ENCODE peak calls at places on chromosomes 13 and 19, in ten cellular contexts. O is activated CD4-positive, alpha-beta memory T cell treated with anti-CD3 and anti-CD28 coated beads, Interleukin-2, amount 10 ng/mL, durations not matched to agents 7 days and 5 days; U is naive thymus-derived CD8-positive, alpha-beta T cell; N is stimulated activated CD4-positive, alpha-beta T cell treated with anti-CD3 and anti-CD28 coated beads, Interleukin-15, amount 100 ng/mL, for 1 hour; M is GM23338; D is progenitor cell of endocrine pancreas; S is activated T-cell treated with anti-CD3 and anti-CD28 coated beads for 4 hours; L is fibroblast of the aortic adventitia; F is NCI-H510A treated with DMSO at 0.1 percent for 48 hours; T is AG09309. A is an unnamed sample.

GRCh38 chr13:107457686-107458085 is 757.6 kb downstream of the LIG4 start:
- DNase-seq in L (no peak), S (no peak), O (no peak), U (no peak), M (no peak), N (no peak), T (no peak), F (peak; percentile 84), D (no peak), A (no peak)

GRCh38 chr19:27679905-27680304 is 1533.0 kb downstream of the UQCRFS1 start:
- DNase-seq in T (no peak), D (no peak), S (no peak), L (no peak), M (no peak), O (no peak), N (no peak), U (no peak), F (no peak), A (no peak)

GRCh38 chr13:66992183-66992582 is 238.0 kb downstream of the PCDH9 start:
- DNase-seq in L (peak; percentile 60), U (no peak), N (no peak), O (no peak), F (no peak), S (no peak), D (no peak), M (no peak), T (no peak), A (peak; percentile 56)

GRCh38 chr19:2083174-2083854 is 12.8 kb downstream of the MOB3A start:
- DNase-seq in L (no peak), O (peak; percentile 83), N (peak; percentile 58), M (no peak), T (no peak), S (peak; percentile 61), U (peak; percentile 60), F (no peak), D (no peak), A (no peak)

GRCh38 chr13:102452831-102453230 is 51.0 kb upstream of the FGF14 start:
- DNase-seq in D (no peak), S (no peak), T (no peak), M (no peak), L (no peak), N (no peak), O (no peak), U (no peak), F (no peak), A (no peak)

GRCh38 chr13:46934749-46935148 is 37.9 kb upstream of the HTR2A start:
- DNase-seq in M (no peak), F (no peak), L (no peak), T (no peak), O (no peak), N (no peak), U (no peak), D (no peak), S (no peak), A (no peak)

GRCh38 chr13:75481176-75482069 is 546 bp downstream of the TBC1D4 start:
- DNase-seq in N (no peak), M (peak; percentile 68), S (no peak), U (no peak), T (no peak), O (peak; percentile 17), L (peak; percentile 17), F (no peak), D (peak; percentile 30), A (no peak)

GRCh38 chr13:52001120-52001731 is 10.0 kb downstream of the ATP7B start:
- DNase-seq in T (peak; percentile 8), U (no peak), F (peak; percentile 23), O (no peak), S (no peak), L (peak; percentile 70), M (peak; percentile 82), N (no peak), D (no peak), A (no peak)

GRCh38 chr13:105341256-105341655 is 1194.2 kb downstream of the EFNB2 start:
- DNase-seq in S (no peak), M (no peak), T (no peak), D (no peak), N (no peak), U (no peak), F (no peak), O (no peak), L (no peak), A (no peak)

GRCh38 chr19:50486823-50487515 is 10.3 kb upstream of the GARIN5A start:
- DNase-seq in L (peak; percentile 6), M (peak; percentile 97), N (no peak), S (no peak), D (no peak), U (no peak), T (no peak), O (peak; percentile 63), F (no peak), A (peak; percentile 59)

GRCh38 chr13:29993716-29994488 is 143.5 kb upstream of the UBL3 start:
- DNase-seq in U (no peak), O (no peak), S (no peak), D (no peak), F (no peak), N (no peak), L (peak; percentile 61), M (no peak), T (peak; percentile 72), A (peak; percentile 47)

GRCh38 chr13:97945792-97946419 is 7.6 kb upstream of the IPO5 start:
- DNase-seq in U (no peak), O (no peak), S (no peak), F (no peak), L (no peak), D (no peak), T (no peak), N (no peak), M (no peak), A (peak; percentile 28)

GRCh38 chr19:50266896-50267295 is 62.3 kb downstream of the KCNC3 start:
- DNase-seq in N (no peak), U (no peak), O (peak; percentile 18), D (no peak), M (peak; percentile 96), F (no peak), L (no peak), S (peak; percentile 17), T (no peak), A (no peak)

GRCh38 chr13:99218969-99219368 is 18.3 kb downstream of the UBAC2 start:
- DNase-seq in U (peak; percentile 45), D (no peak), F (no peak), O (peak; percentile 72), S (peak; percentile 37), N (peak; percentile 28), L (no peak), T (no peak), M (no peak), A (no peak)

GRCh38 chr19:1408300-1409203 is 1.2 kb downstream of the DAZAP1 start:
- DNase-seq in D (peak; percentile 37), U (peak; percentile 39), M (peak; percentile 59), L (peak; percentile 66), T (no peak), N (peak; percentile 27), F (no peak), O (peak; percentile 67), S (no peak), A (peak; percentile 37)

GRCh38 chr13:24221007-24221406 is 60.5 kb downstream of the SPATA13 start:
- DNase-seq in S (no peak), L (no peak), N (no peak), U (no peak), T (no peak), D (no peak), O (no peak), F (peak; percentile 33), M (no peak), A (no peak)

GRCh38 chr19:49870309-49870901 is 3.0 kb upstream of the PNKP start:
- DNase-seq in M (no peak), U (no peak), L (no peak), S (no peak), N (no peak), O (no peak), F (no peak), D (no peak), T (no peak), A (no peak)

GRCh38 chr13:76944457-76944856 is 3.9 kb upstream of the ACOD1 start:
- DNase-seq in N (no peak), O (no peak), M (no peak), T (no peak), D (no peak), L (peak; percentile 70), S (no peak), F (no peak), U (no peak), A (peak; percentile 43)

GRCh38 chr13:66111628-66112027 is 1118.5 kb downstream of the PCDH9 start:
- DNase-seq in N (no peak), M (peak; percentile 20), L (no peak), U (no peak), O (no peak), D (no peak), S (no peak), F (no peak), T (no peak), A (no peak)

GRCh38 chr13:72864142-72865035 is 82.5 kb downstream of the PIBF1 start:
- DNase-seq in O (no peak), T (peak; percentile 29), L (peak; percentile 62), F (no peak), M (no peak), S (no peak), N (no peak), D (no peak), U (no peak), A (no peak)

GRCh38 chr19:38168632-38169031 is 55.4 kb downstream of the DPF1 start:
- DNase-seq in U (no peak), S (no peak), O (no peak), L (no peak), N (no peak), M (peak; percentile 53), D (no peak), T (no peak), F (no peak), A (no peak)